ENCODE peak calls at places on chromosome 16, in five cellular contexts. X is fibroblast of pulmonary artery, A is heart left ventricle, L is lung, J is mammary epithelial cell. S is an unnamed sample.

GRCh38 chr16:396605-397004 is 394 bp upstream of the NME4 start:
- DNase-seq in X (peak; percentile 56), A (no peak), L (no peak), J (no peak), S (no peak)

GRCh38 chr16:68374251-68374805 is 63.5 kb downstream of the PRMT7 start:
- DNase-seq in X (no peak), A (peak; percentile 51), L (no peak), J (no peak), S (no peak)

GRCh38 chr16:22297871-22298733 is 893 bp downstream of the POLR3E start:
- DNase-seq in X (peak; percentile 96), A (no peak), L (peak; percentile 69), J (peak; percentile 96), S (peak; percentile 90)

GRCh38 chr16:88846088-88846487 is 10.7 kb downstream of the GALNS start:
- DNase-seq in X (no peak), A (no peak), L (no peak), J (no peak), S (no peak)

GRCh38 chr16:52256310-52257078 is 290.4 kb downstream of the TOX3 start:
- DNase-seq in X (no peak), A (no peak), L (no peak), J (no peak), S (no peak)

GRCh38 chr16:67936876-67937605 is 391 bp upstream of the PSMB10 start:
- DNase-seq in X (peak; percentile 63), A (no peak), L (peak; percentile 80), J (peak; percentile 64), S (peak; percentile 68)

GRCh38 chr16:64892843-64893242 is 229.0 kb downstream of the CDH11 start:
- DNase-seq in X (peak; percentile 76), A (no peak), L (no peak), J (no peak), S (peak; percentile 74)

GRCh38 chr16:1874854-1875253 is 2.9 kb upstream of the MEIOB start:
- DNase-seq in X (no peak), A (no peak), L (no peak), J (no peak), S (no peak)

GRCh38 chr16:14310519-14310991 is 239.4 kb downstream of the MRTFB start:
- DNase-seq in X (peak; percentile 25), A (peak; percentile 47), L (no peak), J (no peak), S (no peak)

GRCh38 chr16:31105677-31106213 is 2.4 kb upstream of the BCKDK start:
- DNase-seq in X (peak; percentile 59), A (peak; percentile 94), L (peak; percentile 89), J (peak; percentile 20), S (peak; percentile 69)

GRCh38 chr16:78452030-78452429 is 352.6 kb downstream of the WWOX start:
- DNase-seq in X (no peak), A (no peak), L (no peak), J (no peak), S (no peak)

GRCh38 chr16:74999683-75000480 is 1.1 kb downstream of the ZNRF1 start:
- DNase-seq in X (peak; percentile 42), A (peak; percentile 77), L (peak; percentile 49), J (peak; percentile 61), S (no peak)

GRCh38 chr16:48231675-48232214 is 12.4 kb upstream of the LONP2 start:
- DNase-seq in X (peak; percentile 63), A (no peak), L (no peak), J (peak; percentile 30), S (peak; percentile 45)

GRCh38 chr16:87535855-87536794 is 43.3 kb upstream of the ZCCHC14 start:
- DNase-seq in X (no peak), A (no peak), L (no peak), J (no peak), S (no peak)

GRCh38 chr16:2121853-2122252 is 13.8 kb downstream of the PKD1 start:
- DNase-seq in X (no peak), A (no peak), L (no peak), J (peak; percentile 40), S (no peak)

GRCh38 chr16:87792205-87792565 is 26.4 kb upstream of the KLHDC4 start:
- DNase-seq in X (no peak), A (no peak), L (no peak), J (no peak), S (no peak)

GRCh38 chr16:27259710-27260109 is 8.9 kb downstream of the NSMCE1 start:
- DNase-seq in X (no peak), A (no peak), L (no peak), J (no peak), S (no peak)

GRCh38 chr16:56789360-56789759 is 59.4 kb downstream of the NUP93 start:
- DNase-seq in X (peak; percentile 48), A (no peak), L (peak; percentile 38), J (peak; percentile 45), S (peak; percentile 68)

GRCh38 chr16:30944352-30944751 is 4.5 kb upstream of the ORAI3 start:
- DNase-seq in X (no peak), A (no peak), L (no peak), J (no peak), S (no peak)

GRCh38 chr16:77840623-77841274 is 52.4 kb downstream of the VAT1L start:
- DNase-seq in X (peak; percentile 26), A (no peak), L (no peak), J (peak; percentile 3), S (peak; percentile 27)

GRCh38 chr16:87435399-87436224 is 43.5 kb downstream of the MAP1LC3B start:
- DNase-seq in X (peak; percentile 76), A (no peak), L (no peak), J (peak; percentile 66), S (peak; percentile 18)

GRCh38 chr16:15976929-15977637 is 27.7 kb downstream of the ABCC1 start:
- DNase-seq in X (peak; percentile 91), A (no peak), L (no peak), J (no peak), S (peak; percentile 20)

GRCh38 chr16:66484453-66485213 is 57.5 kb downstream of the BEAN1 start:
- DNase-seq in X (no peak), A (no peak), L (no peak), J (no peak), S (no peak)
- TF ChIP-seq CTCF in X (no peak), A (no peak), L (no peak), J (no peak), S (no peak)

GRCh38 chr16:20303012-20303411 is 24.3 kb downstream of the GP2 start:
- DNase-seq in X (no peak), A (no peak), L (no peak), J (no peak), S (no peak)

GRCh38 chr16:20302389-20302788 is 24.9 kb downstream of the GP2 start:
- DNase-seq in X (no peak), A (no peak), L (no peak), J (no peak), S (no peak)

GRCh38 chr16:20301840-20302239 is 25.5 kb downstream of the GP2 start:
- DNase-seq in X (no peak), A (no peak), L (no peak), J (no peak), S (no peak)

GRCh38 chr16:20298452-20298851 is 28.9 kb downstream of the GP2 start:
- DNase-seq in X (no peak), A (no peak), L (no peak), J (no peak), S (no peak)

GRCh38 chr16:20300312-20301097 is 26.8 kb downstream of the GP2 start:
- DNase-seq in X (peak; percentile 62), A (no peak), L (peak; percentile 46), J (peak; percentile 42), S (peak; percentile 68)
- TF ChIP-seq CTCF in X (peak; percentile 78), A (peak; percentile 63), L (peak; percentile 16), J (peak; percentile 70), S (peak; percentile 74)

GRCh38 chr16:50677351-50677750 is 3.8 kb downstream of the SNX20 start:
- DNase-seq in X (no peak), A (no peak), L (no peak), J (no peak), S (no peak)
- TF ChIP-seq CTCF in X (peak; percentile 17), A (no peak), L (no peak), J (peak; percentile 29), S (peak; percentile 36)

DNA sequence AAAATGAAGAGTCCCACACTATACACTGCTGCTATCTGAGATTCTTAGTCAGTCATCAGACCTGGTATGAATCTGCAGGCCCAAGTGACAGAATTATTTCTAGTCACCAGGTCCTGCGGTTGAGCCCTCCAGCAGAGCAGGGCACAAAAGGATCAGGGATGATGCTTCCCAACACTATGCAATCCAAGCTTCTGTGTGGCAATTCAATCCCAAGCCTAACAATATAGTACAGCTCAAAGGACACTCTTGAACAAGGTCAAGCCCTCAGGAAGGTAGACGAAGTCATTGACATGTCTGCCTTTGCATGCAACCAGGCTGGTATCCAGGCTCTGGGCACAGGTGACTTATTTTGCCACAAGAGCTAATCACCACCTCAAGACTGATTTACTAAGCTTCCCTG is 5.8 kb downstream of the DCUN1D3 start:
- DNase-seq in X (no peak), A (no peak), L (no peak), J (no peak), S (no peak)
- TF ChIP-seq CTCF in X (no peak), A (no peak), L (no peak), J (no peak), S (no peak)

GRCh38 chr16:71883193-71883848 is 661 bp downstream of the ZNF821 start:
- DNase-seq in X (no peak), A (no peak), L (peak; percentile 33), J (peak; percentile 23), S (peak; percentile 31)
- TF ChIP-seq CTCF in X (no peak), A (no peak), L (no peak), J (no peak), S (no peak)

GRCh38 chr16:84817613-84818012 is 2.2 kb upstream of the CRISPLD2 start:
- DNase-seq in X (no peak), A (no peak), L (no peak), J (no peak), S (no peak)

GRCh38 chr16:84815446-84815845 is 4.3 kb upstream of the CRISPLD2 start:
- DNase-seq in X (no peak), A (peak; percentile 61), L (no peak), J (no peak), S (no peak)

GRCh38 chr16:84816023-84816422 is 3.8 kb upstream of the CRISPLD2 start:
- DNase-seq in X (no peak), A (peak; percentile 28), L (no peak), J (no peak), S (no peak)

GRCh38 chr16:84817206-84817605 is 2.6 kb upstream of the CRISPLD2 start:
- DNase-seq in X (no peak), A (no peak), L (no peak), J (no peak), S (no peak)

GRCh38 chr16:84816485-84816884 is 3.3 kb upstream of the CRISPLD2 start:
- DNase-seq in X (no peak), A (no peak), L (no peak), J (no peak), S (no peak)
- TF ChIP-seq CTCF in X (no peak), A (no peak), L (no peak), J (no peak), S (no peak)

GRCh38 chr16:61471737-61472136 is 564.5 kb downstream of the CDH8 start:
- DNase-seq in X (no peak), A (no peak), L (no peak), J (no peak), S (no peak)
- TF ChIP-seq CTCF in X (no peak), A (no peak), L (no peak), J (no peak), S (no peak)